ENCODE peak calls at places on chromosomes 5 and 9, in five cellular contexts. C is prostate gland, W is HepG2, O is astrocyte of the cerebellum, S is fibroblast of villous mesenchyme. T is an unnamed sample.
A peak's percentile ranks its signal among the peaks of the same experiment; 100 is the strongest.

GRCh38 chr9:135919318-135919717 is 12.0 kb upstream of the CAMSAP1 start:
- DNase-seq in C (no peak), W (no peak), O (no peak), S (no peak), T (no peak)

GRCh38 chr9:108186996-108187395 is 668.8 kb downstream of the ACTL7B start:
- DNase-seq in C (no peak), W (no peak), O (peak; percentile 57), S (no peak), T (peak; percentile 31)

GRCh38 chr5:54159837-54160215 is 150.5 kb downstream of the ARL15 start:
- DNase-seq in C (no peak), W (no peak), O (no peak), S (no peak), T (no peak)

GRCh38 chr9:91163773-91164471 is 197.8 kb downstream of the AUH start:
- DNase-seq in C (no peak), W (no peak), O (no peak), S (no peak), T (no peak)

GRCh38 chr9:33884856-33885701 is 68.1 kb downstream of the UBE2R2 start:
- DNase-seq in C (peak; percentile 13), W (no peak), O (peak; percentile 43), S (peak; percentile 47), T (peak; percentile 53)

GRCh38 chr9:88075966-88076285 is 62.3 kb downstream of the SPATA31C2 start:
- DNase-seq in C (no peak), W (no peak), O (peak; percentile 15), S (no peak), T (peak; percentile 70)

GRCh38 chr5:142353093-142353472 is 28.3 kb upstream of the SPRY4 start:
- DNase-seq in C (no peak), W (peak; percentile 96), O (no peak), S (no peak), T (no peak)

GRCh38 chr5:76610196-76610595 is 13.0 kb downstream of the F2RL2 start:
- DNase-seq in C (no peak), W (no peak), O (no peak), S (no peak), T (no peak)

GRCh38 chr5:52799358-52799982 is 11.8 kb downstream of the ITGA1 start:
- DNase-seq in C (peak; percentile 18), W (peak; percentile 72), O (no peak), S (peak; percentile 95), T (peak; percentile 98)

GRCh38 chr9:6955251-6955921 is 197.6 kb downstream of the KDM4C start:
- DNase-seq in C (no peak), W (peak; percentile 95), O (peak; percentile 81), S (peak; percentile 44), T (peak; percentile 77)

GRCh38 chr5:160744253-160745112 is 107.5 kb downstream of the ATP10B start:
- DNase-seq in C (no peak), W (no peak), O (no peak), S (no peak), T (no peak)

GRCh38 chr9:136117291-136118060 is 1.2 kb downstream of the TMEM250 start:
- DNase-seq in C (no peak), W (peak; percentile 61), O (no peak), S (peak; percentile 22), T (peak; percentile 20)

GRCh38 chr9:12812710-12813109 is 37.9 kb downstream of the LURAP1L start:
- DNase-seq in C (no peak), W (no peak), O (no peak), S (no peak), T (no peak)

GRCh38 chr5:110716247-110717245 is 9.9 kb downstream of the TMEM232 start:
- DNase-seq in C (no peak), W (no peak), O (no peak), S (no peak), T (peak; percentile 6)

GRCh38 chr5:10278658-10279279 is 28.7 kb downstream of the CCT5 start:
- DNase-seq in C (no peak), W (no peak), O (no peak), S (no peak), T (no peak)

GRCh38 chr9:109865521-109865920 is 85.5 kb downstream of the PALM2AKAP2 start:
- DNase-seq in C (no peak), W (no peak), O (no peak), S (no peak), T (no peak)

GRCh38 chr5:135833961-135834638 is 363 bp upstream of the SLC25A48 start:
- DNase-seq in C (no peak), W (no peak), O (no peak), S (peak; percentile 21), T (peak; percentile 43)

GRCh38 chr5:142432961-142433360 is 108.1 kb upstream of the SPRY4 start:
- DNase-seq in C (no peak), W (no peak), O (no peak), S (no peak), T (no peak)

DNA sequence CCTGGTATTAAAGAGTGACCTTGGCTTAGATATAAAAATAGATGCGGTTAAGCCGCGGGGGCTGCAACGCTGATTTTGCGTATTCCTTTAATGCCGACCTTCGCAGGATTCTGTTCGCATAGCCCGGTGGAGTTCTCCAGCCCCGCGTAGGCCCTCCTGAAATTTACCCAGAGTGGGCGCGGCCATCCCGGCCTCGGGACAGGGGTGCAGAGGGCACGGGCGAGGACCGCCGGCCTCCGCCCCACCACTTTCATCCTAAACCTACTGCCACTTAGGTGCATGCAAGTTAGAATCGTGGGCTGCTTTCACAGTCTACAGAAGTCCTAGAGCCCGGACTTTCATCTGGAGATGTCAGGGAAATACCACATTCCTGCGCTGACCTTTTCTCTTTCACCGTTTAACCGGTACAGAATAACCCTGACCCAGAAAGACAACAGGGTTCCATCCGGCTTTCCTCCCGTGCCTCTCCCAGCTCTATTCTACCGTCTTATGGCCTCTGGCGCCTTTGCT is 521 bp upstream of the FAM169A start:
- DNase-seq in C (no peak), W (peak; percentile 89), O (no peak), S (no peak), T (no peak)
- H3K4me3 ChIP-seq in C (peak overlapping the region; percentile 85), W (peak overlapping the region; percentile 87), O (peak overlapping the region; percentile 58), S (no peak overlapping the region), T (peak overlapping the region; percentile 60)

GRCh38 chr5:79133657-79134451 is 22.2 kb downstream of the BHMT start:
- DNase-seq in C (peak; percentile 49), W (peak; percentile 64), O (peak; percentile 76), S (peak; percentile 84), T (peak; percentile 90)

GRCh38 chr5:79135790-79136553 is 24.4 kb downstream of the BHMT start:
- DNase-seq in C (no peak), W (no peak), O (no peak), S (no peak), T (no peak)

GRCh38 chr5:79130781-79131180 is 19.2 kb downstream of the BHMT start:
- DNase-seq in C (no peak), W (no peak), O (no peak), S (peak; percentile 31), T (no peak)

GRCh38 chr5:79136618-79137017 is 25.0 kb downstream of the BHMT start:
- DNase-seq in C (no peak), W (no peak), O (no peak), S (no peak), T (no peak)

GRCh38 chr5:79133121-79133656 is 21.6 kb downstream of the BHMT start:
- DNase-seq in C (no peak), W (peak; percentile 7), O (peak; percentile 46), S (peak; percentile 63), T (peak; percentile 74)
- TF ChIP-seq CTCF in C (peak; percentile 59), W (peak; percentile 38), O (no peak), S (peak; percentile 21), T (no peak)

DNA sequence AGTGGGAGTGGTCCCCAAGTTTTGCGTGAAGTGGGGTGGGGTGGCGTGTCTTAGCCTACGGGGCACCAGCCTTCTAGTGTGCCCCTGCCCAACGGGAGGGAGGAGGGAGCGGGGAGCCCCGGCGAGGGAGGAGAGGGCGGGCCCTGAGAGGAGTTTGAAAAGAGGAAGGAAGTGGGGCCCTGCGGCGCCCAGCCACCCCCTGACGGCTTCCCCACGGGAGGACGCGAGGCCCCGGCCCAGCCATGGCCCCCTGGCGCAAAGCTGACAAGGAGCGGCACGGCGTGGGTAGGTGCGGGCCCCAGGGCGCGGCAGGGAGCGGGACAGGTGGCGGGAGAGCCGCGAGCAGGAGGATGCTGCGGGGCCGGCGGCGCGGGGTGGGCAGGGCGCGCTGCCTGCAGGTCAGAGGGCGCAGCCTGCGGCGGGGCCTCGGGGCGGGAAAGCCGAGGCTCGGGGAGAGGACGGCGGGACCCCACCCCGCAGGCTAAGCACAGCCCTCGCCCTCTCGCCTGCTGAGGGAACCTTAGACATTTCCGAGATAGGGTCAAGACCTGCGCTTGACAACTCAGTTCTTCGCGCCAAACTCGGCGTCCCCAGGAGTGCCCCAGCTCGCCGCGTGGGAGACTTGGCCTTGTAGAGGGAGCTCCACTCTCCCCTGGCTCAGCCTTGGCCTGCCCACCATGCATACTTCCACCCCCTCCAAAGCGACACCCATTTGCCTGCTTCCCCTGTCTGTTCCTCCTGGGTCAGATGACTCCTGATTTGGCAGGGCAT is at the start of gene DOCK2:
- DNase-seq in C (no peak), W (no peak), O (no peak), S (no peak), T (no peak)
- H3K4me3 ChIP-seq in C (no peak within 1 kb of the TSS), W (no peak within 1 kb of the TSS), O (peak within 1 kb of the TSS; percentile 22), S (peak within 1 kb of the TSS; percentile 40), T (peak within 1 kb of the TSS; percentile 50)

GRCh38 chr9:127789179-127789578 is 3.3 kb downstream of the CDK9 start:
- DNase-seq in C (no peak), W (no peak), O (no peak), S (no peak), T (no peak)

GRCh38 chr9:127788337-127789011 is 2.6 kb downstream of the CDK9 start:
- DNase-seq in C (no peak), W (no peak), O (no peak), S (no peak), T (no peak)

GRCh38 chr9:127785933-127786772 is at the start of gene CDK9:
- DNase-seq in C (peak; percentile 89), W (peak; percentile 73), O (peak; percentile 74), S (peak; percentile 91), T (peak; percentile 92)

GRCh38 chr9:127785023-127785932 is 556 bp upstream of the CDK9 start:
- DNase-seq in C (peak; percentile 82), W (peak; percentile 51), O (no peak), S (peak; percentile 82), T (peak; percentile 81)

DNA sequence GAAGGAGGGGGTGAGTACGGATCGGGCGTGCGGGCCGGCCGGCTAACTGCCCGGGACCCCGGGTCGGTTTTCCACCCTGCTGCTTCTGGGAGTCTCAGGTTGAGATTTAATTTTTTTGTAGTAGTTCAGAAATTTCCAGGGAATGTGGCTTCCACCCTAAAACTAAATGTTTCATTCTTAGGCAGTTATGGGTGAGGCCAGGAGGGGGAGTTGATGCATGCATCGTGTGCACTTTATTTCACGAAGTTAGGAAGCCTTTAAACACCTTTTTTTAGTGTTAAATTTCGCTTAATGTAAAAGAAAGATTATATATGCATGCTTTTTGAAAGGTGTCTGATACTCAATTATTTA is 914 bp downstream of the CDK9 start:
- DNase-seq in C (no peak), W (no peak), O (no peak), S (no peak), T (peak; percentile 53)
- TF ChIP-seq CTCF in C (peak; percentile 45), W (no peak), O (peak; percentile 60), S (peak; percentile 48), T (peak; percentile 69)

GRCh38 chr5:67166460-67166871 is 30.1 kb downstream of the CD180 start:
- DNase-seq in C (no peak), W (no peak), O (no peak), S (no peak), T (no peak)

GRCh38 chr5:67166886-67167285 is 29.7 kb downstream of the CD180 start:
- DNase-seq in C (no peak), W (no peak), O (no peak), S (no peak), T (no peak)

GRCh38 chr5:67164856-67165523 is 31.6 kb downstream of the CD180 start:
- DNase-seq in C (no peak), W (no peak), O (no peak), S (no peak), T (no peak)

GRCh38 chr5:67163863-67164595 is 32.6 kb downstream of the CD180 start:
- DNase-seq in C (no peak), W (no peak), O (no peak), S (no peak), T (no peak)

GRCh38 chr5:67165524-67166459 is 30.8 kb downstream of the CD180 start:
- DNase-seq in C (peak; percentile 78), W (no peak), O (peak; percentile 52), S (peak; percentile 67), T (peak; percentile 90)
- H3K4me3 ChIP-seq in C (peak overlapping the region; percentile 7), W (no peak overlapping the region), O (no peak overlapping the region), S (peak overlapping the region; percentile 19), T (peak overlapping the region; percentile 30)